ENCODE peak calls at places on chromosomes 1 and 21, in four cellular contexts. One of them, this sample, is unnamed.

GRCh38 chr1:210527091-210527490 is 198.4 kb downstream of the HHAT start:
- DNase-seq in MM.1S: no peak
- DNase-seq in cardiac fibroblast: no peak
- DNase-seq in osteocyte: no peak
- DNase-seq in this sample: no peak

GRCh38 chr1:39852214-39852791 is 31.0 kb downstream of the TRIT1 start:
- DNase-seq in MM.1S: no peak
- DNase-seq in cardiac fibroblast: peak
- DNase-seq in osteocyte: no peak
- DNase-seq in this sample: no peak

GRCh38 chr1:197200468-197200899 is 54.0 kb upstream of the ASPM start:
- DNase-seq in MM.1S: no peak
- DNase-seq in cardiac fibroblast: peak
- DNase-seq in osteocyte: no peak
- DNase-seq in this sample: no peak

GRCh38 chr1:217135569-217135915 is 412.3 kb upstream of the ESRRG start:
- DNase-seq in MM.1S: peak
- DNase-seq in cardiac fibroblast: peak
- DNase-seq in osteocyte: no peak
- DNase-seq in this sample: peak

GRCh38 chr1:65174585-65174984 is 26.6 kb downstream of the AK4 start:
- DNase-seq in MM.1S: no peak
- DNase-seq in cardiac fibroblast: peak
- DNase-seq in osteocyte: no peak
- DNase-seq in this sample: no peak

GRCh38 chr1:58815069-58815679 is 31.3 kb upstream of the JUN start:
- DNase-seq in MM.1S: peak
- DNase-seq in cardiac fibroblast: peak
- DNase-seq in osteocyte: peak
- DNase-seq in this sample: no peak

GRCh38 chr21:44331650-44332306 is 7.4 kb downstream of the CFAP410 start:
- DNase-seq in MM.1S: no peak
- DNase-seq in cardiac fibroblast: no peak
- DNase-seq in osteocyte: no peak
- DNase-seq in this sample: no peak

GRCh38 chr1:227260433-227260832 is 57.9 kb downstream of the CDC42BPA start:
- DNase-seq in MM.1S: no peak
- DNase-seq in cardiac fibroblast: no peak
- DNase-seq in osteocyte: no peak
- DNase-seq in this sample: no peak

GRCh38 chr1:57963545-57963944 is 539.7 kb upstream of the DAB1 start:
- DNase-seq in MM.1S: no peak
- DNase-seq in cardiac fibroblast: no peak
- DNase-seq in osteocyte: no peak
- DNase-seq in this sample: no peak

GRCh38 chr1:173861731-173862145 is 6.1 kb downstream of the GAS5 start:
- DNase-seq in MM.1S: no peak
- DNase-seq in cardiac fibroblast: no peak
- DNase-seq in osteocyte: no peak
- DNase-seq in this sample: no peak

GRCh38 chr21:43324596-43324995 is 102.3 kb downstream of the SIK1 start:
- DNase-seq in MM.1S: no peak
- DNase-seq in cardiac fibroblast: no peak
- DNase-seq in osteocyte: no peak
- DNase-seq in this sample: no peak

GRCh38 chr1:19734472-19734999 is 65.2 kb downstream of the TMCO4 start:
- DNase-seq in MM.1S: no peak
- DNase-seq in cardiac fibroblast: peak
- DNase-seq in osteocyte: no peak
- DNase-seq in this sample: no peak

GRCh38 chr1:25556791-25557476 is 13.5 kb downstream of the LDLRAP1 start:
- DNase-seq in MM.1S: no peak
- DNase-seq in cardiac fibroblast: peak
- DNase-seq in osteocyte: no peak
- DNase-seq in this sample: no peak

GRCh38 chr21:26506951-26507350 is 66.1 kb downstream of the CYYR1 start:
- DNase-seq in MM.1S: no peak
- DNase-seq in cardiac fibroblast: peak
- DNase-seq in osteocyte: no peak
- DNase-seq in this sample: no peak

GRCh38 chr1:203082571-203083462 is 3.0 kb downstream of the MYOG start:
- DNase-seq in MM.1S: peak
- DNase-seq in cardiac fibroblast: no peak
- DNase-seq in osteocyte: no peak
- DNase-seq in this sample: peak

GRCh38 chr1:8674912-8675311 is 142.5 kb downstream of the RERE start:
- DNase-seq in MM.1S: no peak
- DNase-seq in cardiac fibroblast: peak
- DNase-seq in osteocyte: no peak
- DNase-seq in this sample: no peak

GRCh38 chr1:228794173-228794572 is 58.9 kb downstream of the RHOU start:
- DNase-seq in MM.1S: peak
- DNase-seq in cardiac fibroblast: no peak
- DNase-seq in osteocyte: no peak
- DNase-seq in this sample: no peak

GRCh38 chr21:33029975-33030461 is 4.3 kb downstream of the OLIG2 start:
- DNase-seq in MM.1S: no peak
- DNase-seq in cardiac fibroblast: no peak
- DNase-seq in osteocyte: no peak
- DNase-seq in this sample: no peak

GRCh38 chr21:33769057-33769456 is 126.8 kb downstream of the ITSN1 start:
- DNase-seq in MM.1S: no peak
- DNase-seq in cardiac fibroblast: no peak
- DNase-seq in osteocyte: no peak
- DNase-seq in this sample: no peak

GRCh38 chr1:201213926-201214325 is 23.3 kb downstream of the IGFN1 start:
- DNase-seq in MM.1S: no peak
- DNase-seq in cardiac fibroblast: no peak
- DNase-seq in osteocyte: no peak
- DNase-seq in this sample: no peak

GRCh38 chr21:38219049-38219628 is 37.7 kb upstream of the KCNJ15 start:
- DNase-seq in MM.1S: peak
- DNase-seq in cardiac fibroblast: peak
- DNase-seq in osteocyte: no peak
- DNase-seq in this sample: no peak

GRCh38 chr21:21997390-21998333 is 999.5 kb downstream of the NCAM2 start:
- DNase-seq in MM.1S: peak
- DNase-seq in cardiac fibroblast: no peak
- DNase-seq in osteocyte: no peak
- DNase-seq in this sample: no peak

GRCh38 chr1:32900956-32901822 is at the start of gene TMEM54:
- DNase-seq in MM.1S: no peak
- DNase-seq in cardiac fibroblast: no peak
- DNase-seq in osteocyte: no peak
- DNase-seq in this sample: peak

GRCh38 chr1:89611721-89612120 is 21.2 kb upstream of the LRRC8C start:
- DNase-seq in MM.1S: no peak
- DNase-seq in cardiac fibroblast: no peak
- DNase-seq in osteocyte: no peak
- DNase-seq in this sample: no peak

GRCh38 chr1:19647643-19648042 is 3.5 kb downstream of the NBL1 start:
- DNase-seq in MM.1S: no peak
- DNase-seq in cardiac fibroblast: no peak
- DNase-seq in osteocyte: no peak
- DNase-seq in this sample: no peak

GRCh38 chr1:45040297-45040696 is 28.2 kb downstream of the UROD start:
- DNase-seq in MM.1S: no peak
- DNase-seq in cardiac fibroblast: no peak
- DNase-seq in osteocyte: peak
- DNase-seq in this sample: no peak

GRCh38 chr1:244406337-244406736 is 45.4 kb downstream of the ADSS2 start:
- DNase-seq in MM.1S: peak
- DNase-seq in cardiac fibroblast: no peak
- DNase-seq in osteocyte: no peak
- DNase-seq in this sample: no peak

GRCh38 chr1:209443975-209444651 is 139.4 kb upstream of the CAMK1G start:
- DNase-seq in MM.1S: no peak
- DNase-seq in cardiac fibroblast: no peak
- DNase-seq in osteocyte: no peak
- DNase-seq in this sample: no peak

GRCh38 chr21:42543106-42543847 is 29.6 kb downstream of the SLC37A1 start:
- DNase-seq in MM.1S: no peak
- DNase-seq in cardiac fibroblast: no peak
- DNase-seq in osteocyte: no peak
- DNase-seq in this sample: no peak

GRCh38 chr1:119859647-119860046 is 36.7 kb downstream of the ADAM30 start:
- DNase-seq in MM.1S: peak
- DNase-seq in cardiac fibroblast: peak
- DNase-seq in osteocyte: no peak
- DNase-seq in this sample: no peak

GRCh38 chr1:183218981-183219621 is 33.0 kb downstream of the LAMC2 start:
- DNase-seq in MM.1S: peak
- DNase-seq in cardiac fibroblast: no peak
- DNase-seq in osteocyte: peak
- DNase-seq in this sample: no peak

GRCh38 chr1:32172621-32173245 is 6.7 kb upstream of the TXLNA start:
- DNase-seq in MM.1S: no peak
- DNase-seq in cardiac fibroblast: peak
- DNase-seq in osteocyte: no peak
- DNase-seq in this sample: no peak

GRCh38 chr1:67642694-67643093 is 42.3 kb upstream of the GADD45A start:
- DNase-seq in MM.1S: no peak
- DNase-seq in cardiac fibroblast: peak
- DNase-seq in osteocyte: no peak
- DNase-seq in this sample: no peak

GRCh38 chr1:4650981-4651380 is 3.4 kb upstream of the AJAP1 start:
- DNase-seq in MM.1S: no peak
- DNase-seq in cardiac fibroblast: no peak
- DNase-seq in osteocyte: no peak
- DNase-seq in this sample: no peak

GRCh38 chr1:167797005-167797404 is 75.2 kb downstream of the MPZL1 start:
- DNase-seq in MM.1S: no peak
- DNase-seq in cardiac fibroblast: peak
- DNase-seq in osteocyte: no peak
- DNase-seq in this sample: no peak

GRCh38 chr1:58166417-58166816 is 380.1 kb downstream of the OMA1 start:
- DNase-seq in MM.1S: no peak
- DNase-seq in cardiac fibroblast: no peak
- DNase-seq in osteocyte: no peak
- DNase-seq in this sample: no peak

GRCh38 chr1:200034821-200035396 is 7.4 kb downstream of the NR5A2 start:
- DNase-seq in MM.1S: no peak
- DNase-seq in cardiac fibroblast: no peak
- DNase-seq in osteocyte: no peak
- DNase-seq in this sample: no peak

GRCh38 chr21:32181415-32181814 is 97.4 kb downstream of the MIS18A start:
- DNase-seq in MM.1S: no peak
- DNase-seq in cardiac fibroblast: no peak
- DNase-seq in osteocyte: no peak
- DNase-seq in this sample: no peak

GRCh38 chr1:169148472-169149252 is 42.2 kb downstream of the ATP1B1 start:
- DNase-seq in MM.1S: no peak
- DNase-seq in cardiac fibroblast: no peak
- DNase-seq in osteocyte: no peak
- DNase-seq in this sample: no peak

GRCh38 chr1:60342569-60342968 is 269.0 kb upstream of the C1orf87 start:
- DNase-seq in MM.1S: no peak
- DNase-seq in cardiac fibroblast: no peak
- DNase-seq in osteocyte: no peak
- DNase-seq in this sample: no peak

GRCh38 chr1:212559929-212560328 is 48.6 kb upstream of the ATF3 start:
- DNase-seq in MM.1S: no peak
- DNase-seq in cardiac fibroblast: no peak
- DNase-seq in osteocyte: no peak
- DNase-seq in this sample: no peak

GRCh38 chr1:212556822-212557549 is 51.6 kb upstream of the ATF3 start:
- DNase-seq in MM.1S: no peak
- DNase-seq in cardiac fibroblast: no peak
- DNase-seq in osteocyte: no peak
- DNase-seq in this sample: no peak

GRCh38 chr1:212557739-212558664 is 50.6 kb upstream of the ATF3 start:
- DNase-seq in MM.1S: no peak
- DNase-seq in cardiac fibroblast: peak
- DNase-seq in osteocyte: no peak
- DNase-seq in this sample: no peak

GRCh38 chr1:212560933-212561460 is 47.6 kb upstream of the ATF3 start:
- DNase-seq in MM.1S: no peak
- DNase-seq in cardiac fibroblast: no peak
- DNase-seq in osteocyte: no peak
- DNase-seq in this sample: no peak

GRCh38 chr1:212558665-212559480 is 49.7 kb upstream of the ATF3 start:
- DNase-seq in MM.1S: peak
- DNase-seq in cardiac fibroblast: peak
- DNase-seq in osteocyte: peak
- DNase-seq in this sample: peak
- TF ChIP-seq CTCF in MM.1S: peak
- TF ChIP-seq CTCF in cardiac fibroblast: no peak
- TF ChIP-seq CTCF in osteocyte: no peak
- TF ChIP-seq CTCF in this sample: peak

DNA sequence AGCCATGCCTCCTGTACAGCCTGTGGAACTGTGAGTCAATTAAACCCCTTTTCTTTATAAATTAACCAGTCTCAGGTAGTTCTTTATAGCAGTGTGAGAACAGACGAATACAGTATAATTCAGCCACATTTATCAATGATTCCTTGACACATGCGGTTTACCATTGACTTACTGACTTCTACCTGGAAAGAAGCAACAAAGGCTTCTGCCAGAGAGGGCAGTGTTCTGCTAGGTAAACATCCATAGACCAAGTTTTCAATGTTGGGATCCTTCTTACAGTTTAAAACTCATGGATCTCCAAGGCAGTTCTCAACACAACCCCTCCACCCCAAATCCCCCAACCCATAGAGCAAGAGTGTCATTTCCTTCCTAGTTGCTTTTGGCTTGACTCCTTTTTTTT is 150.6 kb downstream of the ZNF648 start:
- DNase-seq in MM.1S: peak
- DNase-seq in cardiac fibroblast: no peak
- DNase-seq in osteocyte: no peak
- DNase-seq in this sample: no peak
- TF ChIP-seq CTCF in MM.1S: peak
- TF ChIP-seq CTCF in cardiac fibroblast: no peak
- TF ChIP-seq CTCF in osteocyte: no peak
- TF ChIP-seq CTCF in this sample: peak

GRCh38 chr1:154906621-154907081 is 29.9 kb downstream of the PMVK start:
- DNase-seq in MM.1S: no peak
- DNase-seq in cardiac fibroblast: peak
- DNase-seq in osteocyte: no peak
- DNase-seq in this sample: peak
- TF ChIP-seq CTCF in MM.1S: peak
- TF ChIP-seq CTCF in cardiac fibroblast: peak
- TF ChIP-seq CTCF in osteocyte: no peak
- TF ChIP-seq CTCF in this sample: peak

GRCh38 chr1:56707379-56707778 is 62.3 kb downstream of the PRKAA2 start:
- DNase-seq in MM.1S: peak
- DNase-seq in cardiac fibroblast: no peak
- DNase-seq in osteocyte: no peak
- DNase-seq in this sample: no peak
- TF ChIP-seq CTCF in MM.1S: no peak
- TF ChIP-seq CTCF in cardiac fibroblast: no peak
- TF ChIP-seq CTCF in osteocyte: no peak
- TF ChIP-seq CTCF in this sample: no peak